ENCODE peak calls at places on chromosome 19, in nine cellular contexts. Q is GM12878, W is progenitor cell of endocrine pancreas, O is chondrocyte, D is vagina, P is left colon, B is KBM-7, S is T-helper 2 cell, J is foreskin fibroblast. A is an unnamed sample.

GRCh38 chr19:45403272-45403671 is 1.6 kb downstream of the PPP1R13L start:
- DNase-seq in Q (no peak), W (no peak), O (no peak), D (no peak), P (no peak), B (no peak), S (no peak), J (no peak), A (no peak)

GRCh38 chr19:7705387-7706187 is 3.7 kb upstream of the FCER2 start:
- DNase-seq in Q (peak; percentile 91), W (no peak), O (no peak), D (no peak), P (peak; percentile 64), B (peak; percentile 25), S (peak; percentile 61), J (no peak), A (no peak)

GRCh38 chr19:5501907-5502306 is 46.7 kb downstream of the ZNRF4 start:
- DNase-seq in Q (no peak), W (no peak), O (no peak), D (no peak), P (no peak), B (no peak), S (no peak), J (no peak), A (no peak)

GRCh38 chr19:6806488-6806887 is 34.0 kb downstream of the VAV1 start:
- DNase-seq in Q (no peak), W (no peak), O (no peak), D (no peak), P (no peak), B (no peak), S (no peak), J (no peak), A (peak; percentile 37)

GRCh38 chr19:48363500-48363809 is 285 bp downstream of the TMEM143 start:
- DNase-seq in Q (no peak), W (peak; percentile 27), O (no peak), D (no peak), P (no peak), B (no peak), S (peak; percentile 17), J (no peak), A (no peak)

GRCh38 chr19:23482829-23483228 is 87.6 kb upstream of the ZNF91 start:
- DNase-seq in Q (no peak), W (no peak), O (no peak), D (no peak), P (no peak), B (no peak), S (no peak), J (no peak), A (no peak)

GRCh38 chr19:42436006-42436405 is 6.7 kb downstream of the CXCL17 start:
- DNase-seq in Q (no peak), W (no peak), O (no peak), D (no peak), P (no peak), B (no peak), S (no peak), J (peak; percentile 89), A (no peak)

GRCh38 chr19:12544401-12544876 is 6.8 kb downstream of the ZNF564 start:
- DNase-seq in Q (no peak), W (no peak), O (no peak), D (no peak), P (no peak), B (peak; percentile 57), S (no peak), J (peak; percentile 8), A (no peak)

GRCh38 chr19:8696993-8697392 is 1.6 kb downstream of the ACTL9 start:
- DNase-seq in Q (no peak), W (no peak), O (no peak), D (peak; percentile 85), P (no peak), B (no peak), S (no peak), J (no peak), A (no peak)

GRCh38 chr19:14433454-14434156 is 499 bp downstream of the PKN1 start:
- DNase-seq in Q (no peak), W (no peak), O (no peak), D (no peak), P (peak; percentile 81), B (peak; percentile 30), S (no peak), J (peak; percentile 36), A (no peak)

GRCh38 chr19:38375748-38376147 is 1.4 kb downstream of the PSMD8 start:
- DNase-seq in Q (no peak), W (no peak), O (no peak), D (no peak), P (no peak), B (no peak), S (no peak), J (peak; percentile 73), A (no peak)

GRCh38 chr19:53818756-53819155 is 5.4 kb downstream of the NLRP12 start:
- DNase-seq in Q (no peak), W (no peak), O (no peak), D (no peak), P (no peak), B (no peak), S (no peak), J (no peak), A (peak; percentile 51)

GRCh38 chr19:2041686-2042484 is 9.2 kb downstream of the MKNK2 start:
- DNase-seq in Q (peak; percentile 73), W (peak; percentile 98), O (peak; percentile 89), D (peak; percentile 97), P (peak; percentile 99), B (peak; percentile 85), S (peak; percentile 99), J (peak; percentile 94), A (peak; percentile 98)

GRCh38 chr19:46279177-46279576 is 17.7 kb upstream of the HIF3A start:
- DNase-seq in Q (no peak), W (no peak), O (no peak), D (no peak), P (no peak), B (no peak), S (no peak), J (no peak), A (no peak)

GRCh38 chr19:46288896-46289588 is 7.8 kb upstream of the HIF3A start:
- DNase-seq in Q (no peak), W (no peak), O (no peak), D (no peak), P (no peak), B (peak; percentile 14), S (no peak), J (peak; percentile 97), A (no peak)

GRCh38 chr19:54462713-54463530 is 656 bp downstream of the LENG9 start:
- DNase-seq in Q (no peak), W (no peak), O (no peak), D (no peak), P (peak; percentile 83), B (peak; percentile 80), S (peak; percentile 32), J (peak; percentile 84), A (peak; percentile 81)

GRCh38 chr19:14775855-14776254 is 2.5 kb downstream of the ADGRE2 start:
- DNase-seq in Q (no peak), W (no peak), O (no peak), D (no peak), P (peak; percentile 24), B (peak; percentile 31), S (no peak), J (peak; percentile 7), A (peak; percentile 31)

GRCh38 chr19:48968179-48968661 is 3.1 kb downstream of the FTL start:
- DNase-seq in Q (no peak), W (no peak), O (no peak), D (no peak), P (no peak), B (no peak), S (no peak), J (peak; percentile 58), A (no peak)